ENCODE peak calls at places on chromosome 11, in five cellular contexts. One of them, this sample, is unnamed.

GRCh38 chr11:82398300-82398815 is 335.3 kb downstream of the FAM181B start:
- DNase-seq in pulmonary artery endothelial cell: no peak
- DNase-seq in esophagus squamous epithelium: no peak
- DNase-seq in iPS-NIHi11: no peak
- DNase-seq in ovary: peak; percentile 39
- DNase-seq in this sample: no peak

GRCh38 chr11:92576315-92576714 is 351.7 kb downstream of the FAT3 start:
- DNase-seq in ovary: no peak
- DNase-seq in iPS-NIHi11: no peak
- DNase-seq in pulmonary artery endothelial cell: no peak
- DNase-seq in esophagus squamous epithelium: no peak
- DNase-seq in this sample: no peak

GRCh38 chr11:111714522-111714921 is 51.7 kb downstream of the PPP2R1B start:
- DNase-seq in esophagus squamous epithelium: no peak
- DNase-seq in iPS-NIHi11: no peak
- DNase-seq in pulmonary artery endothelial cell: no peak
- DNase-seq in ovary: no peak
- DNase-seq in this sample: no peak

GRCh38 chr11:12770966-12771597 is 96.9 kb downstream of the TEAD1 start:
- DNase-seq in esophagus squamous epithelium: no peak
- DNase-seq in iPS-NIHi11: no peak
- DNase-seq in pulmonary artery endothelial cell: no peak
- DNase-seq in ovary: no peak
- DNase-seq in this sample: no peak

GRCh38 chr11:7019500-7020182 is 505 bp downstream of the ZNF214 start:
- DNase-seq in iPS-NIHi11: peak; percentile 44
- DNase-seq in ovary: peak; percentile 49
- DNase-seq in pulmonary artery endothelial cell: no peak
- DNase-seq in esophagus squamous epithelium: no peak
- DNase-seq in this sample: peak; percentile 46

GRCh38 chr11:105429421-105429965 is 180.4 kb upstream of the GRIA4 start:
- DNase-seq in ovary: no peak
- DNase-seq in iPS-NIHi11: no peak
- DNase-seq in pulmonary artery endothelial cell: no peak
- DNase-seq in esophagus squamous epithelium: no peak
- DNase-seq in this sample: no peak

GRCh38 chr11:89355649-89356048 is 135.5 kb downstream of the NOX4 start:
- DNase-seq in iPS-NIHi11: no peak
- DNase-seq in ovary: no peak
- DNase-seq in esophagus squamous epithelium: no peak
- DNase-seq in pulmonary artery endothelial cell: no peak
- DNase-seq in this sample: no peak

GRCh38 chr11:15139958-15140659 is 25.4 kb downstream of the INSC start:
- DNase-seq in esophagus squamous epithelium: no peak
- DNase-seq in pulmonary artery endothelial cell: no peak
- DNase-seq in ovary: no peak
- DNase-seq in iPS-NIHi11: no peak
- DNase-seq in this sample: no peak